ENCODE peak calls at places on chromosomes 13 and 19, in six cellular contexts. M, Y, B, W, E and F are unnamed samples. For H3K36me3 and H3K27me3, the result is how much of the 10 kb centered on the place peaks cover.

GRCh38 chr19:17105548-17105947 is 30.0 kb downstream of the MYO9B start:
- DNase-seq in Y (no peak), M (no peak), W (no peak), E (no peak), B (no peak), F (no peak)

GRCh38 chr13:93915269-93915809 is 564.1 kb downstream of the DCT start:
- DNase-seq in E (no peak), B (no peak), Y (peak), W (no peak), M (no peak), F (no peak)

GRCh38 chr19:39157997-39158389 is 32.4 kb downstream of the PAK4 start:
- DNase-seq in M (no peak), B (no peak), Y (no peak), W (no peak), E (no peak), F (no peak)

GRCh38 chr13:113029487-113030258 is 60.7 kb downstream of the MCF2L start:
- DNase-seq in B (peak), E (no peak), Y (no peak), M (peak), W (no peak), F (no peak)

GRCh38 chr19:5192568-5192967 is 148.0 kb downstream of the PTPRS start:
- DNase-seq in E (no peak), Y (no peak), W (no peak), M (no peak), B (no peak), F (no peak)

GRCh38 chr19:16886305-16886880 is 2.4 kb upstream of the F2RL3 start:
- DNase-seq in B (no peak), W (no peak), Y (peak), M (no peak), E (peak), F (peak)

GRCh38 chr19:4539697-4540581 is at the start of gene LRG1:
- DNase-seq in B (no peak), M (no peak), Y (no peak), W (no peak), E (peak), F (no peak)

GRCh38 chr19:12574036-12574435 is 22.8 kb upstream of the ZNF564 start:
- DNase-seq in M (no peak), E (no peak), B (no peak), W (no peak), Y (no peak), F (no peak)

GRCh38 chr19:50837300-50837699 is 3.9 kb upstream of the KLK15 start:
- DNase-seq in W (no peak), M (no peak), Y (no peak), E (no peak), B (no peak), F (no peak)

GRCh38 chr13:80881495-80882482 is 540.9 kb upstream of the SPRY2 start:
- DNase-seq in W (no peak), M (no peak), E (no peak), Y (peak), B (no peak), F (no peak)

GRCh38 chr19:46126086-46126485 is 1.6 kb upstream of the IGFL3 start:
- DNase-seq in M (no peak), B (no peak), W (no peak), E (no peak), Y (no peak), F (no peak)

GRCh38 chr13:46964789-46965527 is 68.1 kb upstream of the HTR2A start:
- DNase-seq in M (no peak), E (no peak), B (no peak), Y (peak), W (no peak), F (no peak)

GRCh38 chr19:20102097-20102496 is 24.3 kb downstream of the ZNF90 start:
- DNase-seq in E (no peak), Y (no peak), B (no peak), W (no peak), M (no peak), F (no peak)

GRCh38 chr19:46840157-46840942 is 10.3 kb downstream of the AP2S1 start:
- DNase-seq in E (no peak), B (peak), M (peak), Y (peak), W (no peak), F (no peak)

GRCh38 chr13:99288069-99288468 is 19.1 kb downstream of the GPR183 start:
- DNase-seq in B (no peak), M (no peak), Y (no peak), W (no peak), E (no peak), F (no peak)

GRCh38 chr19:32814046-32814445 is 55.5 kb downstream of the SLC7A9 start:
- DNase-seq in E (no peak), M (no peak), Y (no peak), B (no peak), W (no peak), F (peak)

GRCh38 chr19:39379865-39380399 is 11.0 kb downstream of the PAF1 start:
- DNase-seq in W (no peak), Y (no peak), B (no peak), E (no peak), M (no peak), F (no peak)

GRCh38 chr19:54724142-54724541 is at the start of gene KIR3DL3:
- DNase-seq in B (no peak), W (no peak), E (no peak), Y (no peak), M (no peak), F (no peak)

GRCh38 chr19:32890326-32890725 is 20.8 kb upstream of the SLC7A9 start:
- DNase-seq in B (no peak), W (no peak), Y (no peak), M (no peak), E (no peak), F (no peak)

GRCh38 chr19:29884466-29884865 is 57.6 kb upstream of the URI1 start:
- DNase-seq in E (no peak), M (no peak), Y (no peak), B (no peak), W (no peak), F (peak)

GRCh38 chr13:96934889-96935490 is 59.3 kb downstream of the OXGR1 start:
- DNase-seq in E (no peak), B (no peak), Y (no peak), M (no peak), W (no peak), F (no peak)

GRCh38 chr13:102970542-102970941 is 95.7 kb downstream of the SLC10A2 start:
- DNase-seq in Y (no peak), W (no peak), E (no peak), B (no peak), M (no peak), F (no peak)

GRCh38 chr19:22617614-22618325 is 16.4 kb upstream of the ZNF492 start:
- DNase-seq in E (no peak), B (no peak), Y (no peak), W (no peak), M (no peak), F (peak)

GRCh38 chr13:23570931-23571330 is 719 bp downstream of the TNFRSF19 start:
- DNase-seq in B (no peak), M (no peak), W (no peak), Y (peak), E (no peak), F (no peak)

GRCh38 chr19:7533281-7533819 is 2.2 kb upstream of the PNPLA6 start:
- DNase-seq in W (no peak), E (peak), Y (peak), M (no peak), B (no peak), F (no peak)

GRCh38 chr19:15449620-15450527 is at the start of gene WIZ:
- DNase-seq in M (peak), B (peak), Y (peak), E (peak), W (no peak), F (peak)

GRCh38 chr19:1108291-1109031 is 4.7 kb downstream of the GPX4 start:
- DNase-seq in E (no peak), Y (no peak), B (no peak), W (no peak), M (no peak), F (no peak)
- H3K36me3 ChIP-seq in E (half or more), Y (half or more), B (half or more), W (under half), M (under half), F (half or more)

GRCh38 chr13:31038834-31039552 is 106.5 kb downstream of the TEX26 start:
- DNase-seq in E (no peak), B (no peak), W (no peak), Y (peak), M (no peak), F (no peak)
- H3K27me3 ChIP-seq in E (under half), B (under half), W (under half), Y (under half), M (under half), F (under half)

GRCh38 chr13:106555631-106556328 is 12.2 kb downstream of the ARGLU1 start:
- DNase-seq in M (no peak), Y (peak), B (no peak), W (no peak), E (no peak), F (no peak)
- H3K36me3 ChIP-seq in M (half or more), Y (under half), B (half or more), W (under half), E (half or more), F (half or more)

GRCh38 chr19:49430678-49431329 is 5.6 kb downstream of the GFY start:
- DNase-seq in M (peak), W (no peak), E (no peak), B (no peak), Y (no peak), F (peak)
- H3K27me3 ChIP-seq in M (half or more), W (under half), E (half or more), B (half or more), Y (half or more), F (half or more)

DNA sequence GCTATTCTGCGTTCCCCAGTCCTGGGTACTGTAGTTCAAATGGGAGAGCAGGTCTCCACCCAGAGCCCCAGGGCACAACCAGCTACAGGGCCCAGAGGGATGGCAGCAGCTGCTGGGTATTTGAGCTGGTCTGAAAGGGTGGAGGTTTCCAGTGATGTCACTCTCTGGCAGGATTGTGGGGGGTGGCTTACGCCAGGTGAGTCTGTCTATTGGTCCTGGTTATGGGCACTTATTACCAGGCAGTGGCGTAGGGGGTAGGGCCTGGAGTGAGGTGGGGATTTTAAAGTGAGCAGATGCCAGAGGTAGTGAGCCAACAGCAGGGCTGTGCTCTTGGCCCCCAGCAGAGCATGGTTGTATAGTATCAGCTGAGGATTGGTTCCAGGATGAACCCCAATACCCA is 6.2 kb downstream of the RPS19 start:
- DNase-seq in E (peak), M (no peak), W (no peak), B (no peak), Y (no peak), F (no peak)
- H3K36me3 ChIP-seq in E (half or more), M (half or more), W (under half), B (half or more), Y (under half), F (half or more)

GRCh38 chr19:3229888-3230496 is 5.5 kb downstream of the CELF5 start:
- DNase-seq in B (no peak), Y (no peak), E (no peak), W (no peak), M (no peak), F (no peak)
- H3K27me3 ChIP-seq in B (under half), Y (under half), E (under half), W (under half), M (under half), F (half or more)

DNA sequence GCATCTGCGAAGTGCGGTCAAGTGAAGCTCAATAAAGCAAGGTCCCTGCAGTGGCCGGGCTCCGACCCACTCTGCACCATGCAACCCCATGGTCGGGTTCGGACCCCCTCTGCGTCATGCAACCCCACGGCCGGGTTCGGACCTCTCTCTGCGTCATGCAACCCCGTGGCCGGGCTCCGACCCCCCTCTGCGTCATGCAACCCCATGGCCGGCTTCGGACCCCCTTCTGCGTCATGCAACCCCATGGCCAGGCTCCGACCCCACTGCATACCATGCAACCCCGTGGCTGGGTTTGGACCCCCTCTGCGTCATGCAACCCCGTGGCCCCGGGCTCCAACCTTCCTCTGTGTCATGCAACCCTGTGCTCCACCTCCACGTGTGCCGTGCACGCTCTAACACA is 43.8 kb downstream of the CARS2 start:
- DNase-seq in W (no peak), Y (no peak), E (no peak), B (no peak), M (no peak), F (no peak)
- H3K36me3 ChIP-seq in W (under half), Y (under half), E (half or more), B (half or more), M (half or more), F (half or more)

GRCh38 chr19:35501684-35502083 is 11.4 kb upstream of the KRTDAP start:
- DNase-seq in E (no peak), M (no peak), Y (peak), W (no peak), B (no peak), F (no peak)
- H3K27me3 ChIP-seq in E (under half), M (under half), Y (under half), W (under half), B (half or more), F (under half)

GRCh38 chr13:40370662-40371061 is 295.8 kb downstream of the FOXO1 start:
- DNase-seq in B (no peak), Y (no peak), M (no peak), W (no peak), E (no peak), F (no peak)
- H3K36me3 ChIP-seq in B (under half), Y (under half), M (under half), W (under half), E (under half), F (under half)